ENCODE peak calls at places on chromosomes 6 and 20, in seven cellular contexts. G, A, J, N, F, W and R are unnamed samples.

GRCh38 chr6:5175195-5175594 is 85.6 kb downstream of the LYRM4 start:
- DNase-seq in G (peak), A (peak), J (no peak), N (no peak), F (peak), W (no peak), R (no peak)

GRCh38 chr20:6434131-6434530 is 311.3 kb upstream of the FERMT1 start:
- DNase-seq in G (no peak), A (no peak), J (no peak), N (no peak), F (no peak), W (no peak), R (no peak)

GRCh38 chr6:33755070-33755869 is 8.6 kb upstream of the IP6K3 start:
- DNase-seq in G (no peak), A (no peak), J (no peak), N (no peak), F (peak), W (no peak), R (no peak)

GRCh38 chr6:41970436-41970846 is 28.8 kb upstream of the CCND3 start:
- DNase-seq in G (no peak), A (no peak), J (peak), N (peak), F (no peak), W (peak), R (no peak)

GRCh38 chr6:15929685-15930084 is 199.2 kb upstream of the MYLIP start:
- DNase-seq in G (no peak), A (no peak), J (no peak), N (peak), F (no peak), W (no peak), R (no peak)

GRCh38 chr20:60395993-60396392 is 437.8 kb downstream of the CDH26 start:
- DNase-seq in G (peak), A (no peak), J (no peak), N (no peak), F (no peak), W (no peak), R (no peak)

GRCh38 chr20:61760321-61761112 is 305.2 kb downstream of the TAF4 start:
- DNase-seq in G (no peak), A (no peak), J (no peak), N (no peak), F (no peak), W (peak), R (no peak)

GRCh38 chr6:85923013-85923430 is 280.3 kb upstream of the SYNCRIP start:
- DNase-seq in G (peak), A (peak), J (peak), N (peak), F (peak), W (no peak), R (no peak)

GRCh38 chr6:40164345-40164755 is 230.1 kb upstream of the MOCS1 start:
- DNase-seq in G (no peak), A (no peak), J (no peak), N (no peak), F (no peak), W (no peak), R (no peak)

GRCh38 chr6:37489697-37490336 is 9.9 kb downstream of the CCDC167 start:
- DNase-seq in G (no peak), A (peak), J (peak), N (no peak), F (no peak), W (no peak), R (no peak)

GRCh38 chr20:11445891-11446290 is 471.8 kb upstream of the BTBD3 start:
- DNase-seq in G (no peak), A (no peak), J (no peak), N (peak), F (no peak), W (no peak), R (no peak)

GRCh38 chr20:58651823-58652605 is 931 bp downstream of the STX16 start:
- DNase-seq in G (peak), A (peak), J (peak), N (peak), F (peak), W (peak), R (peak)

GRCh38 chr20:48751871-48752270 is 75.9 kb downstream of the PREX1 start:
- DNase-seq in G (no peak), A (peak), J (no peak), N (no peak), F (no peak), W (no peak), R (no peak)

GRCh38 chr20:47150403-47151152 is 205.9 kb downstream of the ZMYND8 start:
- DNase-seq in G (peak), A (peak), J (peak), N (peak), F (peak), W (peak), R (peak)

GRCh38 chr6:104607501-104607900 is 252.2 kb downstream of the HACE1 start:
- DNase-seq in G (no peak), A (no peak), J (no peak), N (no peak), F (no peak), W (no peak), R (no peak)

GRCh38 chr20:11716239-11716944 is 201.3 kb upstream of the BTBD3 start:
- DNase-seq in G (peak), A (peak), J (peak), N (peak), F (peak), W (no peak), R (no peak)

GRCh38 chr6:107513214-107513613 is 23.3 kb downstream of the SOBP start:
- DNase-seq in G (no peak), A (no peak), J (no peak), N (no peak), F (no peak), W (no peak), R (no peak)

GRCh38 chr6:12060780-12061619 is 48.9 kb downstream of the HIVEP1 start:
- DNase-seq in G (no peak), A (peak), J (peak), N (peak), F (peak), W (peak), R (peak)

GRCh38 chr20:1427457-1428054 is 34.7 kb upstream of the FKBP1A start:
- DNase-seq in G (no peak), A (no peak), J (peak), N (peak), F (peak), W (no peak), R (no peak)

DNA sequence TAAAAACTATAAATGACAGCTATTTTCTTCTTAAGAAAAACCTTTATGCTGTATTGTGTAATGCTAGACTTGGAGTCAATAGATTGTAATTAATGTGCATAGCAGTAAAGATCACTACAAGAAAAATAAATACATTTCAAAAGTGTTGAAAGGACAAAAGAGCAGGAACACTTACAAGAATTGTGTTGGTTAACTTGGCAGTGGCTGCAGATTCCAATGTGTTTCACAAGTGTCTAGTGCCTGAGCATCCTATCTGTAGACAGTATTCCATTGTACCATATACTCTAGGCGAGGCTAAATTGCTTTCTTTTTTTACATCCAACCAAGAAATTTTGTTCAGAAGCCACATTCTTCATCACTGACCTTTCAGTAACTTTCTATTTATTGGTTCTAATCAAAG is 924.1 kb downstream of the EPHA7 start:
- DNase-seq in G (no peak), A (no peak), J (peak), N (peak), F (no peak), W (no peak), R (no peak)
- H3K4me3 ChIP-seq in G (no peak), A (no peak), J (no peak), N (no peak), F (no peak), W (no peak), R (no peak)

GRCh38 chr6:125534430-125535263 is 214.8 kb upstream of the HEY2 start:
- DNase-seq in G (no peak), A (no peak), J (no peak), N (no peak), F (no peak), W (no peak), R (no peak)
- TF ChIP-seq CTCF in G (no peak), A (no peak), J (no peak), N (no peak), F (no peak), W (no peak), R (no peak)

GRCh38 chr6:137223370-137224131 is 4.4 kb upstream of the IFNGR1 start:
- DNase-seq in G (no peak), A (peak), J (peak), N (peak), F (no peak), W (no peak), R (no peak)
- H3K4me3 ChIP-seq in G (no peak), A (no peak), J (no peak), N (no peak), F (no peak), W (no peak), R (no peak)

GRCh38 chr6:130694617-130695016 is 132.6 kb upstream of the SMLR1 start:
- DNase-seq in G (no peak), A (no peak), J (no peak), N (no peak), F (no peak), W (no peak), R (no peak)

GRCh38 chr6:130697661-130698535 is 129.3 kb upstream of the SMLR1 start:
- DNase-seq in G (peak), A (peak), J (peak), N (peak), F (peak), W (no peak), R (no peak)

GRCh38 chr6:130700397-130700796 is 126.8 kb upstream of the SMLR1 start:
- DNase-seq in G (no peak), A (no peak), J (no peak), N (no peak), F (no peak), W (no peak), R (no peak)

GRCh38 chr6:130693944-130694343 is 133.3 kb upstream of the SMLR1 start:
- DNase-seq in G (no peak), A (no peak), J (no peak), N (no peak), F (no peak), W (no peak), R (no peak)

GRCh38 chr6:130696806-130697205 is 130.4 kb upstream of the SMLR1 start:
- DNase-seq in G (no peak), A (no peak), J (no peak), N (no peak), F (no peak), W (no peak), R (no peak)
- TF ChIP-seq CTCF in G (no peak), A (no peak), J (no peak), N (no peak), F (no peak), W (no peak), R (no peak)

DNA sequence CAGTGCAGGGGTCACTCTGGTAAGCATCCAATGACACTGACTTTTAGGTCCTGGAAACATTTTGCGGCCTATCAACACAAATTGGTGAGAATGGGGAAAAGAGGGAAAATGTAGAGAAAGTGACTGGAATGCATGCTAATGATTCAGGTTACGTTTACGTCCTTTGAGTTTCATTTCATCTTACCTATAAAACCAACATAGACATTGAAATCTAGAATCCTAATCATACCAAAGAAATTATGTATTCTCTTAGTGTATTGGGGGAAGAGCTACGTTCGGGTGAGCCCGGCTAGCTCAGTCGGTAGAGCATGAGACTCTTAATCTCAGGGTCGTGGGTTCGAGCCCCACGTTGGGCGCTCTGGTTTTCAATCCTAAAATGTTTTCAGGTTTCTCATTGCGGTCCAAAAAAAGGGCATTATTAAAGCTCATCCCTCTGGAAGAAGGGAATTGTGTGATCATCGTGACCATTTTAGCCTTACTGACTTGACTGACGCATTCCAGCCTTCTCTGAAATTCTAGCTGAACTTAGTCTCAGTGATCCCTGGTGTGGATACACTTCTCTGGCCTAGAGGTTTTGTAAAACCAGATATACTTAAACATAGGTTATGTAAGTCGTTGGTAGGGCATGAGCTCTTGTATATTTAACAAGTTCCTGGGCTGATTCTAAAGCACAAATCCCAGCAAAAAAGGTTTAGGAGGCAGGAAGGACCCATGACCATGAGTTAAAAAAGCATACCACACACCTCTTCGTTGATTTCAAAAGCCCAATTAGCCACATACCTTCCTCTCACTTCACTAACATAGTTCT is 18.3 kb downstream of the HMGN4 start:
- DNase-seq in G (no peak), A (peak), J (peak), N (peak), F (peak), W (no peak), R (peak)
- H3K4me3 ChIP-seq in G (no peak), A (peak), J (peak), N (peak), F (peak), W (no peak), R (peak)

GRCh38 chr6:169720207-169720855 is 4.0 kb downstream of the PHF10 start:
- DNase-seq in G (no peak), A (no peak), J (no peak), N (no peak), F (no peak), W (no peak), R (no peak)
- TF ChIP-seq CTCF in G (no peak), A (peak), J (peak), N (peak), F (no peak), W (no peak), R (no peak)

DNA sequence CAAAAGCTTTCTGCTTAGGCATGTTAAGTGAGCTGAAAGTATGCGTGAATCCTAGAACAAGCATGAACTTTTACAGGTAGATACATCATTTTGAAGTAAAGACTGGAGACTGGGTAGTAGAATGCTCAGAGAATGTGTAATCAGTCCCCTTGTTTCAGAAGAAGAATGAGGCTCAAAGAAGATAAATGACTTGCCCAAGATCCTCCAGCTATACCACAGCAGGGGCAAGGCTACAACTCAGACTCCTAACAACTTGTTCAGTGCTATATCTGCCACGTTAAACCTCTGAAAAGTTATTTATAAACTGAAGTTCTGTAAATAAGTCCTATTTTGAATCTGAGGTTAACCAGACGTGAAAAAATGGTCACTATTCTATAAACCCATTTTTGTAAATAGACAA is 2.9 kb downstream of the RIPOR2 start:
- DNase-seq in G (no peak), A (peak), J (no peak), N (no peak), F (no peak), W (no peak), R (no peak)
- H3K4me3 ChIP-seq in G (no peak), A (peak), J (no peak), N (no peak), F (no peak), W (no peak), R (peak)

GRCh38 chr6:4164043-4164442 is 28.7 kb upstream of the ECI2 start:
- DNase-seq in G (no peak), A (no peak), J (no peak), N (no peak), F (no peak), W (no peak), R (no peak)
- TF ChIP-seq CTCF in G (no peak), A (no peak), J (no peak), N (no peak), F (no peak), W (no peak), R (no peak)